ENCODE peak calls at places on chromosomes 11 and 22, in five cellular contexts. One of them, this sample, is unnamed.
A peak's percentile ranks its signal among the peaks of the same experiment; 100 is the strongest.

GRCh38 chr11:93498099-93499040 is 44.8 kb downstream of the SMCO4 start:
- DNase-seq in T-helper 2 cell: no peak
- DNase-seq in gastrocnemius medialis: no peak
- DNase-seq in ACHN: peak; percentile 67
- DNase-seq in lung microvascular endothelial cell: no peak
- DNase-seq in this sample: peak; percentile 50

GRCh38 chr11:5596611-5597201 is at the start of gene TRIM6:
- DNase-seq in gastrocnemius medialis: peak; percentile 2
- DNase-seq in T-helper 2 cell: no peak
- DNase-seq in lung microvascular endothelial cell: peak; percentile 15
- DNase-seq in ACHN: peak; percentile 71
- DNase-seq in this sample: peak; percentile 38

GRCh38 chr11:72789493-72790131 is 4.2 kb downstream of the STARD10 start:
- DNase-seq in T-helper 2 cell: no peak
- DNase-seq in ACHN: no peak
- DNase-seq in lung microvascular endothelial cell: no peak
- DNase-seq in gastrocnemius medialis: peak; percentile 77
- DNase-seq in this sample: no peak

GRCh38 chr11:103091441-103091809 is 535 bp downstream of the DCUN1D5 start:
- DNase-seq in gastrocnemius medialis: peak; percentile 3
- DNase-seq in T-helper 2 cell: no peak
- DNase-seq in ACHN: peak; percentile 44
- DNase-seq in lung microvascular endothelial cell: peak; percentile 56
- DNase-seq in this sample: peak; percentile 17

GRCh38 chr11:123645576-123645975 is 8.8 kb downstream of the SCN3B start:
- DNase-seq in gastrocnemius medialis: no peak
- DNase-seq in lung microvascular endothelial cell: no peak
- DNase-seq in ACHN: no peak
- DNase-seq in T-helper 2 cell: no peak
- DNase-seq in this sample: no peak

GRCh38 chr11:59782080-59782479 is 26.9 kb downstream of the STX3 start:
- DNase-seq in lung microvascular endothelial cell: no peak
- DNase-seq in ACHN: no peak
- DNase-seq in T-helper 2 cell: no peak
- DNase-seq in gastrocnemius medialis: no peak
- DNase-seq in this sample: no peak

GRCh38 chr11:61392991-61393595 is 706 bp downstream of the TMEM216 start:
- DNase-seq in T-helper 2 cell: no peak
- DNase-seq in gastrocnemius medialis: no peak
- DNase-seq in ACHN: peak; percentile 30
- DNase-seq in lung microvascular endothelial cell: no peak
- DNase-seq in this sample: peak; percentile 18

GRCh38 chr11:121802542-121802941 is 313.5 kb downstream of the BLID start:
- DNase-seq in gastrocnemius medialis: no peak
- DNase-seq in T-helper 2 cell: no peak
- DNase-seq in lung microvascular endothelial cell: no peak
- DNase-seq in ACHN: no peak
- DNase-seq in this sample: no peak

GRCh38 chr11:64768300-64768694 is 8.5 kb upstream of the PYGM start:
- DNase-seq in ACHN: no peak
- DNase-seq in gastrocnemius medialis: no peak
- DNase-seq in lung microvascular endothelial cell: no peak
- DNase-seq in T-helper 2 cell: no peak
- DNase-seq in this sample: no peak

GRCh38 chr11:125166903-125167291 is 2.3 kb downstream of the PKNOX2 start:
- DNase-seq in ACHN: no peak
- DNase-seq in lung microvascular endothelial cell: no peak
- DNase-seq in T-helper 2 cell: no peak
- DNase-seq in gastrocnemius medialis: no peak
- DNase-seq in this sample: no peak

GRCh38 chr11:437228-437870 is 4.5 kb downstream of the ANO9 start:
- DNase-seq in gastrocnemius medialis: no peak
- DNase-seq in lung microvascular endothelial cell: no peak
- DNase-seq in ACHN: no peak
- DNase-seq in T-helper 2 cell: no peak
- DNase-seq in this sample: no peak

GRCh38 chr11:2777871-2778629 is 78.3 kb upstream of the KCNQ1OT1 start:
- DNase-seq in T-helper 2 cell: peak; percentile 4
- DNase-seq in ACHN: no peak
- DNase-seq in lung microvascular endothelial cell: no peak
- DNase-seq in gastrocnemius medialis: no peak
- DNase-seq in this sample: no peak

GRCh38 chr11:17541330-17541885 is 2.8 kb downstream of the USH1C start:
- DNase-seq in T-helper 2 cell: no peak
- DNase-seq in gastrocnemius medialis: no peak
- DNase-seq in lung microvascular endothelial cell: no peak
- DNase-seq in ACHN: peak; percentile 24
- DNase-seq in this sample: no peak

GRCh38 chr22:36493690-36494110 is 12.3 kb upstream of the TXN2 start:
- DNase-seq in T-helper 2 cell: no peak
- DNase-seq in lung microvascular endothelial cell: no peak
- DNase-seq in ACHN: no peak
- DNase-seq in gastrocnemius medialis: peak; percentile 17
- DNase-seq in this sample: no peak

GRCh38 chr11:48124880-48125279 is 91.7 kb upstream of the OR4B1 start:
- DNase-seq in gastrocnemius medialis: no peak
- DNase-seq in T-helper 2 cell: no peak
- DNase-seq in lung microvascular endothelial cell: no peak
- DNase-seq in ACHN: no peak
- DNase-seq in this sample: no peak

GRCh38 chr11:75330279-75330678 is 21.2 kb downstream of the ARRB1 start:
- DNase-seq in T-helper 2 cell: no peak
- DNase-seq in lung microvascular endothelial cell: no peak
- DNase-seq in gastrocnemius medialis: no peak
- DNase-seq in ACHN: no peak
- DNase-seq in this sample: no peak

GRCh38 chr22:46735747-46736608 is 2.1 kb downstream of the CERK start:
- DNase-seq in gastrocnemius medialis: no peak
- DNase-seq in ACHN: no peak
- DNase-seq in lung microvascular endothelial cell: peak; percentile 56
- DNase-seq in T-helper 2 cell: no peak
- DNase-seq in this sample: no peak